ENCODE peak calls at places on chromosome 10, in seven cellular contexts. I is GM12878, A is HCT116, P is upper lobe of left lung, H is HepG2, W is Panc1, J is K562. E is an unnamed sample.

GRCh38 chr10:124061030-124061429 is 32.4 kb downstream of the CHST15 start:
- ATAC-seq in I (no peak), A (no peak), P (no peak), H (no peak), W (no peak), J (no peak), E (no peak)

GRCh38 chr10:86723009-86723408 is 33.4 kb upstream of the BMPR1A start:
- ATAC-seq in I (no peak), A (no peak), P (no peak), H (no peak), W (no peak), J (no peak), E (no peak)

GRCh38 chr10:52999258-52999657 is 226.7 kb upstream of the MBL2 start:
- ATAC-seq in I (no peak), A (no peak), P (no peak), H (no peak), W (no peak), J (no peak), E (no peak)

GRCh38 chr10:118900617-118901016 is 128.9 kb upstream of the NANOS1 start:
- ATAC-seq in I (no peak), A (no peak), P (no peak), H (no peak), W (no peak), J (no peak), E (no peak)

GRCh38 chr10:96666738-96667137 is 53.6 kb downstream of the PIK3AP1 start:
- ATAC-seq in I (peak; percentile 85), A (no peak), P (no peak), H (no peak), W (no peak), J (no peak), E (no peak)

GRCh38 chr10:50629495-50630122 is 5.9 kb upstream of the SGMS1 start:
- ATAC-seq in I (no peak), A (no peak), P (no peak), H (no peak), W (no peak), J (no peak), E (no peak)

GRCh38 chr10:99435986-99436633 is 5.7 kb upstream of the GOT1 start:
- ATAC-seq in I (peak; percentile 77), A (peak; percentile 58), P (peak; percentile 58), H (peak; percentile 73), W (peak; percentile 80), J (peak; percentile 77), E (peak; percentile 40)

GRCh38 chr10:1643161-1643910 is 94.0 kb downstream of the ADARB2 start:
- ATAC-seq in I (peak; percentile 90), A (no peak), P (no peak), H (peak; percentile 41), W (no peak), J (peak; percentile 72), E (no peak)

GRCh38 chr10:78760463-78761240 is 308.1 kb upstream of the ZMIZ1 start:
- ATAC-seq in I (no peak), A (no peak), P (no peak), H (peak; percentile 42), W (no peak), J (no peak), E (no peak)

GRCh38 chr10:93072713-93073538 is 767 bp upstream of the CYP26A1 start:
- ATAC-seq in I (no peak), A (no peak), P (peak; percentile 5), H (peak; percentile 39), W (peak; percentile 52), J (no peak), E (no peak)

GRCh38 chr10:70974351-70974901 is 86.1 kb upstream of the PCBD1 start:
- ATAC-seq in I (peak; percentile 52), A (peak; percentile 89), P (no peak), H (no peak), W (peak; percentile 43), J (peak; percentile 65), E (no peak)

GRCh38 chr10:23512355-23513058 is 73.6 kb downstream of the OTUD1 start:
- ATAC-seq in I (no peak), A (peak; percentile 69), P (peak; percentile 83), H (no peak), W (no peak), J (peak; percentile 95), E (no peak)

DNA sequence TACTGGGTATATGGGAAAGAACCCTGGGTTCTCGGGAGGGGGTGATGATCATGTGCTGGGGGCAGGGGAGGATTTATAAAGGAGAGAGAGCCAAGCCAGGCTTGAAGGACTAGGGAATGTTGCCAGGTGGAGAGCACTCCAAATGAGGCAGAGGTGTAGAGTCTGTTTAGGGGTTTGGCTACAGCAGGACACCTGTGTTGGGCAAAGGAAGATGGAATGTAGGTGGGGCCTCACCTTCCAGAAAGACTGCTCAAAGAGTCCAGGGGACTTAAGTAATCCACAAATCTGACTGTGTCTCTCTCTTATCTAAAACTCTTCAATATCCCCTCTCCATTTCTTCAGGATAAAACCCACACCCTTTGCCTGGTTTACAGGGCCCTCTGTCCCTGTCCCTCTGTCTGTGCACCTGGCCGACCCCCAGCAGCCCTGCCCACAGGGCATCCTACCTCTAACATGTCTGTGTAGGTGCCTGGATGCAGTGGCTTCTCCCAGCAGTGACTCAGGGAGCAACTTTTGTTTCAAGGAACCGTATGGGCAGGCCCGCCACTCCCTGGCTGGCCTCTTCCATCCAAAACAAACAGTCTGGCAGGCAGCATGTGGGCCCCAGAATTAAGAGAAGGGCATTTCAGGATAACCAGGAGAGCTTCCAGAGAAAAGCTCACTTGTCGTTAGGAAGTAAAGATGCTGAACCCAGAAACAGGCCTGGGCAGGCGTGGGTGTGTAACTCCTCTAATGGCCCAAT is 10.6 kb upstream of the PLEKHA1 start:
- ATAC-seq in I (no peak), A (no peak), P (no peak), H (no peak), W (no peak), J (no peak), E (peak; percentile 55)
- H3K9me3 ChIP-seq in I (no peaks in the 10 kb centered on the region), A (no peaks in the 10 kb centered on the region), P (no peaks in the 10 kb centered on the region), H (no peaks in the 10 kb centered on the region), W (no peaks in the 10 kb centered on the region), J (no peaks in the 10 kb centered on the region), E (no peaks in the 10 kb centered on the region)

GRCh38 chr10:114026189-114027040 is 17.3 kb upstream of the ADRB1 start:
- ATAC-seq in I (peak; percentile 70), A (peak; percentile 86), P (peak; percentile 18), H (no peak), W (peak; percentile 96), J (no peak), E (no peak)

GRCh38 chr10:114025610-114026130 is 18.0 kb upstream of the ADRB1 start:
- ATAC-seq in I (no peak), A (no peak), P (no peak), H (no peak), W (no peak), J (no peak), E (no peak)

GRCh38 chr10:114027951-114028350 is 15.7 kb upstream of the ADRB1 start:
- ATAC-seq in I (no peak), A (no peak), P (no peak), H (no peak), W (no peak), J (no peak), E (no peak)

GRCh38 chr10:114028425-114028824 is 15.2 kb upstream of the ADRB1 start:
- ATAC-seq in I (no peak), A (no peak), P (no peak), H (no peak), W (no peak), J (no peak), E (no peak)

DNA sequence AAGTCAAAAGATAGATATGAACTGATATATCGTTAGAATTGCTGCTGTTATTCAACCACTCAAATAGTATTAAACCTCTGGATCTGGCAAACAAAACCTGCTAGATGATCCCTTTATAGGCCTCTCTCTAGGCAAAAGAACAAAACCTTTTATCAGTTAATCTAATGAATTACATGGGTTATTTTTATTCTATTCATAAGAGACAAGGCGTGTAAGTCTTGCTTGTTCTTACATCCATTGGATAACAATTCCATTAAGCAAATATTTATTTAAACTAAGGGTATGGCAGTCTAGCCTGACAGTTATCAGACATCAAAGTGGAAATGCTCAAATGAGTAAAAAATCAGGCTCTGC is 16.6 kb upstream of the ADRB1 start:
- ATAC-seq in I (no peak), A (no peak), P (no peak), H (no peak), W (no peak), J (no peak), E (no peak)
- TF ChIP-seq POLR2AphosphoS5 in I (no peak), A (no peak), P (no peak), H (no peak), W (peak; percentile 1), J (no peak), E (no peak)

DNA sequence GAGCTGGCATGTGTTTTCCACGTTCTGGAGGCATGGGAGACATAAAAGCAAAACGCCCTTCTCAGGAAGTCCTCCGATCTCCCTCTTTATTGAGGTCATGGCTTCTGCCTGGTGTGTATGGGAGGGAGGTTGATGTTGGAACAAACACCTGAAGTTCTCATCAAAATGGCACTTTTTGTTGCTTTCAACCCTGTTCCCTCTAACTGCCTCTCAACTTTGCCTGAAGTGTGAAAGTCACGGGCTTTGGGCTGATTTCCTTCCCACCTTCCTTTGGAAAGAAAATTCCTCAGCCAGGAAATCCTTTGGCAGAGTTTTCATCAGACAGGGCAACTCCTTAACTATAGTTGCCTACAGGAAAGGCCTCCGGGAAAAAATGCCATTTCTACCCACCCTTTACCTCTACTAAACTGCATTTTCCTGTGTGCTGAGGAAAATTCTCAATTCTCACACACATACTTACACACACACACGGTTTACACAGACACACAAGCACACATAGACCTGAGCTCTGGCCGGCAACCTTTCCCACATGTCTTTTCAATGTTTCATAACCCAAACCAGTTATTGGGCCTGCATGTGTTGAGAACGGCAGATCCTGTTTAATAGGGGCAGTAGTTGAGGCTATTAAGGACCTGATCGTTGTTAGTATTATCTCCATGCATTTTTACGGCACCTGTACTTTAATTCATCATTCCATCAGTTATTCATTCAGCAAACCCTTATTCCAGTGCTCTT is 36.4 kb downstream of the CYP17A1 start:
- ATAC-seq in I (no peak), A (no peak), P (no peak), H (no peak), W (no peak), J (no peak), E (no peak)
- H3K4me1 ChIP-seq in I (peaks cover 27% of the 10 kb centered on the region), A (no peaks in the 10 kb centered on the region), P (peaks cover 64% of the 10 kb centered on the region), H (peaks cover 41% of the 10 kb centered on the region), W (peaks cover 44% of the 10 kb centered on the region), J (peaks cover 7% of the 10 kb centered on the region), E (peaks cover 84% of the 10 kb centered on the region)

DNA sequence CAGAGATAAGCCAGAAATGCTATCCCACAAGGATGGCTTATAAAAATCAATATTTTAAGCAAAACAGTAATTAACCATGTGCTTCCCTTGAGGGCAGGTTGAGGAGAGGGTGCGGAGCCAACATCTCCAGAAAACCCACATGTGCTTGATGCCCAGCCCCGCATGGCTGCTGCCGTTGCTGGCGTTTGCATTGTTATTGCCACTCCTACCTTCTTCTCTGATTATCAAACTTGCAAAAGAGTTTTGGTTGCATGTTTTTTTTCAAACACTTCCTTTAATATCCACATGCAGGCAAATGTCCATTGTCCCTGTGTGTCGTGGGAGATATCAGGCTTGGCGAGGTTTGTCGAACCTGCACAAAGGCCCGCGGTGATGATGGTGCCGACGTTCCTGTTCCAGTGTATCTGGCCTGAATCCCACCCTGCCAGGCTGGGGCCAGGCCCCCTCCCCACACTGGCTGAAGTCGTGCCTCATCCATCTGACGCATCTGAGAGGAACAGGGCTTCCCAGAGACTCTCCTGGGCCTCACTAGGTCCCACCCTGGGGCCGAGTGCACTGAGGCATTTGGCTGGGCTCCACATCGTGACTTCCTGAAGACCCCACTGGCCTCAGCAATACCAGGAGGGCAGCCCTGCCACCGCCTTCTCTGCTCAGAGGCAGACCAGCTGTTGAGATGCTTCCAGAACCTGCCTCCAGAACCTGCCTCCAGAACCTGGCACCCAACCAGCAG is 40.9 kb downstream of the TCERG1L start:
- ATAC-seq in I (no peak), A (no peak), P (no peak), H (no peak), W (no peak), J (no peak), E (no peak)
- H3K9me3 ChIP-seq in I (no peaks in the 10 kb centered on the region), A (no peaks in the 10 kb centered on the region), P (no peaks in the 10 kb centered on the region), H (no peaks in the 10 kb centered on the region), W (no peaks in the 10 kb centered on the region), J (no peaks in the 10 kb centered on the region), E (no peaks in the 10 kb centered on the region)

GRCh38 chr10:80079312-80079613 is 798 bp downstream of the TMEM254 start:
- ATAC-seq in I (no peak), A (no peak), P (no peak), H (no peak), W (no peak), J (no peak), E (no peak)
- TF ChIP-seq POLR2AphosphoS5 in I (no peak), A (peak; percentile 2), P (no peak), H (no peak), W (peak; percentile 18), J (no peak), E (no peak)